ENCODE peak calls at places on chromosomes 4 and X, in five cellular contexts. H is epithelial cell of esophagus; E is brain microvascular endothelial cell; X is BJ; Z is CD8-positive, alpha-beta T cell. M is an unnamed sample.

GRCh38 chr4:174349156-174349555 is 65.4 kb downstream of the CEP44 start:
- DNase-seq in H (no peak), E (no peak), X (no peak), Z (no peak), M (no peak)

GRCh38 chr4:84501721-84502267 is 2.7 kb upstream of the NKX6-1 start:
- DNase-seq in H (no peak), E (no peak), X (no peak), Z (no peak), M (no peak)

GRCh38 chr4:45183905-45184304 is 457.5 kb upstream of the GNPDA2 start:
- DNase-seq in H (no peak), E (no peak), X (no peak), Z (no peak), M (peak)

GRCh38 chr4:3346146-3346545 is 53.3 kb downstream of the RGS12 start:
- DNase-seq in H (peak), E (peak), X (peak), Z (peak), M (no peak)

GRCh38 chr4:106395582-106395981 is 27.0 kb upstream of the GIMD1 start:
- DNase-seq in H (no peak), E (no peak), X (no peak), Z (no peak), M (no peak)

GRCh38 chr4:150078041-150078995 is at the start of gene DCLK2:
- DNase-seq in H (peak), E (peak), X (peak), Z (no peak), M (peak)

GRCh38 chrX:9825966-9826365 is 39.7 kb downstream of the SHROOM2 start:
- DNase-seq in H (no peak), E (no peak), X (no peak), Z (no peak), M (no peak)

GRCh38 chrX:45360571-45360970 is 159.9 kb upstream of the DIPK2B start:
- DNase-seq in H (peak), E (no peak), X (no peak), Z (no peak), M (no peak)

GRCh38 chrX:20265726-20266681 is 705 bp downstream of the RPS6KA3 start:
- DNase-seq in H (peak), E (no peak), X (no peak), Z (peak), M (no peak)

GRCh38 chr4:8534129-8534528 is 46.1 kb upstream of the GPR78 start:
- DNase-seq in H (peak), E (peak), X (no peak), Z (no peak), M (no peak)

GRCh38 chr4:165094873-165095272 is 17.8 kb downstream of the TMEM192 start:
- DNase-seq in H (no peak), E (no peak), X (no peak), Z (no peak), M (no peak)

GRCh38 chr4:77801260-77801608 is 17.9 kb downstream of the CNOT6L start:
- DNase-seq in H (no peak), E (no peak), X (no peak), Z (no peak), M (no peak)

GRCh38 chr4:706834-707598 is 1.4 kb downstream of the PCGF3 start:
- DNase-seq in H (no peak), E (no peak), X (no peak), Z (no peak), M (no peak)

GRCh38 chr4:108375434-108375833 is 206.7 kb upstream of the LEF1 start:
- DNase-seq in H (no peak), E (no peak), X (no peak), Z (no peak), M (no peak)

GRCh38 chrX:48737213-48737938 is 24.2 kb upstream of the GLOD5 start:
- DNase-seq in H (peak), E (peak), X (peak), Z (peak), M (peak)

GRCh38 chrX:48736303-48736702 is 25.2 kb upstream of the GLOD5 start:
- DNase-seq in H (no peak), E (no peak), X (no peak), Z (no peak), M (no peak)

GRCh38 chrX:48737940-48738339 is 23.6 kb upstream of the GLOD5 start:
- DNase-seq in H (no peak), E (no peak), X (no peak), Z (no peak), M (no peak)

GRCh38 chrX:48741834-48742233 is 19.7 kb upstream of the GLOD5 start:
- DNase-seq in H (no peak), E (no peak), X (no peak), Z (no peak), M (no peak)

DNA sequence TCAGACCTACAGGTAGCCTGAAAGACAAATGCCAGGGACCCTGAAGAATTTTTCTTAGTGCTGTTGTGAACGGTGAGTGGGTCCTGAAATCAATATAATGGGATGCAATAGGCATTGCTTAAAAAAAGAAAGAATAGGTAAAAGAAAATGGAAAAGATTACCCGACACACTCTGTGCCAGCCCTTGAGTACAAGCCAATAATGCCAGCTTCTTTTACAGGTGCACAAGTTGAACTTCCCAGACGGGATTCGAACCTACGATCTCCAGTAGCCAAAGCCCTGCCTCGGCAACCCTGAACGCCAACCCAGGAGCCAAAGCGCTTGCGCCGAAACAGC is 24.7 kb upstream of the GLOD5 start:
- DNase-seq in H (no peak), E (no peak), X (no peak), Z (no peak), M (no peak)
- H3K4me3 ChIP-seq in H (peak), E (peak), X (peak), Z (peak), M (peak)

DNA sequence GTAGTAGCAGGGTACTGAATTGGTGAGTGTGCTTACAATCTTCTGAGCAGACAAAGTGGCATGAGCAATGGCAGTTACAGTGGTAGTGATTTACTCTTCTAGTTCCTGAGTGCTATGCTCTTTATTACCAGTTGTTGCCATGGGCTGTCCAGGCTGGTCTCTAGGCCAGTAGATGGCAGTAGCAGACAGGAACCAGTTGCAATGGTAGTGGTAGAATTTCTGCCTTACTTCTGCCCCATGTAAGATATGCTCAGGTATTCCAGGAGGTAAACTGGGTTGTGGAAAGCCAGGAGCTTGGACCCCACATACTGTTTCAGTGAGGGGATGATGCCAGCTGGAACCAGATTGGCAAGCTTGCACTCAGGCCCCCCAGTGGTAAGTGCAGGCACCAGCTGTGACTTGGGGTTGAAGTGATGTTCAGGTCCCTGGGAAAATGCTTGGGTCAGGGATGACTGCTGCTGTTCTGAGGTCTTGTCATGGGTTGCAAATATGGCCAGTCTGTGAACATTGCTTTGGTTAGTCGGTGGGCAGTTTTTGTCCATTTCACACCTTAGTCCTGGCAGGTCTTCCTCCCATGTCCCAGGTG is 63.0 kb upstream of the ZXDB start:
- DNase-seq in H (peak), E (no peak), X (no peak), Z (no peak), M (no peak)
- TF ChIP-seq CTCF in H (peak), E (no peak), X (peak), Z (no peak), M (no peak)

GRCh38 chr4:54098375-54098774 is 1.6 kb upstream of the GSX2 start:
- DNase-seq in H (no peak), E (no peak), X (no peak), Z (no peak), M (peak)

GRCh38 chr4:54100607-54101189 is 735 bp downstream of the GSX2 start:
- DNase-seq in H (no peak), E (no peak), X (no peak), Z (no peak), M (no peak)

GRCh38 chr4:54099287-54099958 is 540 bp upstream of the GSX2 start:
- DNase-seq in H (no peak), E (no peak), X (no peak), Z (no peak), M (peak)

GRCh38 chr4:54101190-54102041 is 1.5 kb downstream of the GSX2 start:
- DNase-seq in H (no peak), E (no peak), X (no peak), Z (no peak), M (no peak)

DNA sequence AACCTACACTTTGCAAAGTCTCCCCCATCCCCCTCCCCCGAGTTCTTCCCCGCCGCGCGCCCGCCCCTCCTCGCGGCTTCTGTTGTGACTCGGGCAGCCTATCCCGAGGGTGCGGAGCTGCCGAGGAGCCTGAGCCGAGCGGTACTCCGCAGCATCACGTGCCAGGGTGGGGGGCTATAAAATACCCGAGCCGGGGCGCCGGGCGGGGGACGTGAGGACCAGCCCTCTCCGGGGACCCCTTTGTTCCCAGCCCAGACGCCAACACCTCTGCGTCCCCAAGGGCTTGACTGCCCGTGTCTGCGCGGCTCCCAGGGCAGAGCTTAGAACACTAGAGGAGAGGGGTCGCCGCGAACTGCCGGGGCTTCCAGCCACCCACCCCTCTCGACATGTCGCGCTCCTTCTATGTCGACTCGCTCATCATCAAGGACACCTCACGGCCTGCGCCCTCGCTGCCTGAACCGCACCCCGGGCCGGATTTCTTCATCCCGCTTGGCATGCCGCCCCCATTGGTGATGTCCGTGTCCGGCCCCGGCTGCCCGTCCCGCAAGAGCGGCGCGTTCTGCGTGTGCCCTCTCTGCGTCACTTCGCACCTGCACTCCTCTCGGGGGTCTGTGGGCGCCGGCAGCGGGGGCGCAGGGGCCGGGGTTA is at the start of gene GSX2:
- DNase-seq in H (no peak), E (no peak), X (no peak), Z (no peak), M (no peak)
- H3K4me3 ChIP-seq in H (no peak), E (peak), X (peak), Z (peak), M (peak)

DNA sequence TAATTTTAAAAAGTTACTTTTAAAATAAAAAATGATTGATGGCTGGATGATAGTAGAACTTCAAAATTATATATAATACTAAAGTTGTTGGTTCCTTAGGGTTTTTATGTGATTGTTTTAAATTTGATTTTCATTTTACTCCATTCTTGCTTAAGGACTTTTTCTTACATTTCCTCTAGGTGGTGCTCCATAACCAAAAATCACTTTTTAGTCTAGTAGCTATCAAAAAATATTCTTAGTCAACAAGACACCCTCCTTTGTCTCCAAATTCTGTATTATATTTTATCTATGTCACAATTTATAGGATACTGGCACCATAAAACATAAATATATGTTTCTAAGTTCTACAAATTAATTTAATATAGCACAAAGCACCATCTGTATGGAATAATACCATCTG is 67.2 kb upstream of the BRWD3 start:
- DNase-seq in H (peak), E (no peak), X (no peak), Z (no peak), M (peak)
- TF ChIP-seq CTCF in H (peak), E (peak), X (peak), Z (peak), M (peak)